ENCODE peak calls at places on chromosomes 5 and 9, in nine cellular contexts. P is cardiac septum, V is NCI-H1105 treated with DMSO at 0.1 percent for 48 hours, K is NCI-H2171 treated with DMSO at 0.1 percent for 48 hours, N is astrocyte of the spinal cord, J is left colon, U is adipocyte, B is ovary, T is GM10248. Q is an unnamed sample.

GRCh38 chr5:33439905-33440481 is 772 bp upstream of the TARS1 start:
- DNase-seq in N (no peak), V (peak), U (no peak), K (no peak), J (no peak), P (no peak), T (no peak), B (no peak), Q (no peak)

GRCh38 chr5:167643616-167644015 is 647.8 kb upstream of the WWC1 start:
- DNase-seq in V (no peak), P (no peak), J (no peak), N (no peak), T (no peak), U (no peak), B (no peak), K (no peak), Q (no peak)

GRCh38 chr5:56670916-56671315 is 144.4 kb upstream of the MAP3K1 start:
- DNase-seq in J (no peak), P (no peak), V (no peak), B (no peak), N (no peak), T (no peak), K (no peak), U (no peak), Q (no peak)

GRCh38 chr5:134446938-134447337 is 35.3 kb upstream of the CDKN2AIPNL start:
- DNase-seq in P (no peak), K (no peak), U (no peak), V (no peak), B (no peak), J (peak), N (no peak), T (peak), Q (no peak)

GRCh38 chr9:14062449-14063187 is 251.3 kb downstream of the NFIB start:
- DNase-seq in B (no peak), U (peak), N (peak), V (peak), J (no peak), K (no peak), P (no peak), T (no peak), Q (no peak)

GRCh38 chr5:50623666-50624065 is 42.8 kb upstream of the PARP8 start:
- DNase-seq in U (no peak), B (no peak), T (no peak), P (no peak), K (no peak), J (no peak), V (no peak), N (no peak), Q (no peak)

GRCh38 chr5:179610109-179610902 is 13.2 kb downstream of the HNRNPH1 start:
- DNase-seq in U (no peak), J (no peak), P (no peak), N (no peak), K (no peak), T (no peak), B (no peak), V (no peak), Q (no peak)

GRCh38 chr9:134940236-134941208 is 22.8 kb upstream of the FCN1 start:
- DNase-seq in J (peak), P (no peak), U (no peak), N (no peak), K (no peak), T (no peak), V (no peak), B (peak), Q (peak)

GRCh38 chr9:98365227-98365669 is 109.8 kb upstream of the TBC1D2 start:
- DNase-seq in V (no peak), J (no peak), B (no peak), K (peak), U (peak), T (peak), P (no peak), N (no peak), Q (no peak)

GRCh38 chr9:72254881-72255545 is 105.8 kb downstream of the GDA start:
- DNase-seq in P (no peak), B (no peak), U (no peak), N (no peak), J (no peak), V (no peak), K (no peak), T (no peak), Q (no peak)

Q was measured in Right ventricle myocardium inferior.